ENCODE peak calls at places on chromosomes 3 and 15, in four cellular contexts. T is HepG2, X is H1, Z is endothelial cell of umbilical vein. H is an unnamed sample.

GRCh38 chr3:55481067-55481917 is 5.8 kb downstream of the WNT5A start:
- DNase-seq in X (no peak), T (no peak), Z (no peak), H (no peak)

GRCh38 chr3:156429125-156429524 is 125.8 kb downstream of the SSR3 start:
- DNase-seq in T (no peak), Z (no peak), X (no peak), H (no peak)

GRCh38 chr15:40567111-40567510 is 2.0 kb upstream of the RPUSD2 start:
- DNase-seq in Z (peak; percentile 13), X (no peak), T (peak; percentile 58), H (peak; percentile 24)

GRCh38 chr3:18194431-18194830 is 230.7 kb downstream of the SATB1 start:
- DNase-seq in Z (no peak), T (no peak), X (no peak), H (no peak)

GRCh38 chr3:33749546-33750215 is 31.6 kb upstream of the CLASP2 start:
- DNase-seq in X (no peak), T (no peak), Z (no peak), H (no peak)

GRCh38 chr3:175914785-175915184 is 1055.7 kb downstream of the NAALADL2 start:
- DNase-seq in X (no peak), T (no peak), Z (no peak), H (no peak)

GRCh38 chr3:125958511-125959316 is 10.3 kb upstream of the ROPN1B start:
- DNase-seq in Z (no peak), X (no peak), T (no peak), H (no peak)

GRCh38 chr15:43518073-43518761 is 809 bp downstream of the MAP1A start:
- DNase-seq in Z (peak; percentile 42), X (no peak), T (no peak), H (peak; percentile 80)

GRCh38 chr3:136960838-136961836 is 3.4 kb downstream of the IL20RB start:
- DNase-seq in T (no peak), X (no peak), Z (no peak), H (no peak)

GRCh38 chr15:29822685-29823459 is 604 bp upstream of the TJP1 start:
- DNase-seq in Z (peak; percentile 87), X (no peak), T (peak; percentile 66), H (no peak)

GRCh38 chr3:63135362-63135761 is 142.7 kb upstream of the SYNPR start:
- DNase-seq in T (no peak), Z (no peak), X (no peak), H (no peak)

GRCh38 chr15:45326280-45326679 is 52.1 kb downstream of the GATM start:
- DNase-seq in X (no peak), Z (no peak), T (no peak), H (no peak)

GRCh38 chr3:51361746-51362145 is 23.3 kb upstream of the MANF start:
- DNase-seq in T (no peak), X (no peak), Z (no peak), H (no peak)

GRCh38 chr3:51357856-51358255 is 27.2 kb upstream of the MANF start:
- DNase-seq in X (no peak), Z (no peak), T (no peak), H (no peak)

GRCh38 chr3:51358981-51359380 is 26.1 kb upstream of the MANF start:
- DNase-seq in T (no peak), Z (no peak), X (no peak), H (no peak)

GRCh38 chr3:51360806-51361205 is 24.3 kb upstream of the MANF start:
- DNase-seq in X (no peak), Z (no peak), T (no peak), H (no peak)

DNA sequence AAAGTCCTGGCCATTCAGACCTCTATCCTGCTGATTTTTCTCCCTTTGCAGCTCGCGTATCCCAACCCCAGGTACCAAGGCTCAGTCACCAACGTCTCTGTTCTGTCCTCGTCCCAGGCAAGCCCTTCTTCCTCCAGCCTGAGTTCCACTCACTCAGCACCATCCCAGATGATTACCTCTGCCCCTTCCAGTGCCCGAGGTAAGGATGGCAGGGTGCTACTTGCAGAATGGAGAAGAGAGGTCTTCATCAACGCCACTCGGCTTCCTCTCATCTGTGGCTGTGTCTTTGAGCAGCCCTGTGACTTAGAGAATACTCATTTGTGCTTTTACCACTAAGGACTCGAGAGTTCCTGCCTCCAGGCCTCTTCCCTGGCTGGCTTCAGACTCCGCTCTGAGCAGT is 22.6 kb upstream of the MANF start:
- DNase-seq in X (no peak), T (no peak), Z (no peak), H (no peak)
- TF ChIP-seq JUN in X (no peak), T (no peak), Z (no peak), H (no peak)

GRCh38 chr3:12471228-12471627 is 13.1 kb upstream of the TSEN2 start:
- DNase-seq in T (peak; percentile 36), Z (no peak), X (no peak), H (no peak)

GRCh38 chr3:12470680-12471079 is 13.6 kb upstream of the TSEN2 start:
- DNase-seq in X (no peak), Z (no peak), T (no peak), H (no peak)

GRCh38 chr3:12472000-12472399 is 12.3 kb upstream of the TSEN2 start:
- DNase-seq in Z (no peak), T (no peak), X (no peak), H (no peak)

GRCh38 chr3:12472796-12473195 is 11.5 kb upstream of the TSEN2 start:
- DNase-seq in T (no peak), Z (no peak), X (no peak), H (no peak)

GRCh38 chr3:12473503-12473902 is 10.8 kb upstream of the TSEN2 start:
- DNase-seq in T (no peak), Z (no peak), X (no peak), H (no peak)
- H2AFZ ChIP-seq in T (no peak overlapping the region), Z (no peak overlapping the region), X (no peak overlapping the region), H (no peak overlapping the region)

DNA sequence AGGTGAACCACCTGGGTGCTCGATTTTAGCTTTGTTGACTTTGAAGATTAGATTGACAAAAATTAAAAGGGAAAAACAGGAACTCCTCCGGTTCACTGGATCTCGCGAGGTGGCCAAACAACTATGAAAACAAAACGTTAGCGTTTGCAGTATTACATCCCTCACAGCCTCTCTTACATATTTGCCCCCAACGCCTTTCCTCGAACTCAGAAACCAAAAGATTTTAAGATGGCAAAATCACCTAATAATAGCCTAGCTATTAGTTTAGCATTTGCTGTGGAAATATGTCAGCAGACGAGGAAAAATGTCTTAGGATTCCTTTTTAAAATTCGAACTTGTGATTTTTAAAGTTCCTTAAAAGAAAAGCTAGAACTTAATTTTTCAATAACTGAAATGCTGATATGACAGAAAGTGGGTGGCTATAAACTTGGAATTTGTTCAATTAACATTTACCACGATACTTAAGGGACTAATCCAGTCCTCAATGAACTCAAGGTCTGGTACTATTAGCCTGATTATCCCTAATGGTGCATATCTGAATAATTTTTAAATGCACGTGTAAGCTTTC is 491 bp upstream of the SENP7 start:
- DNase-seq in X (no peak), Z (no peak), T (no peak), H (no peak)
- TF ChIP-seq JUN in X (no peak), Z (no peak), T (no peak), H (no peak)

DNA sequence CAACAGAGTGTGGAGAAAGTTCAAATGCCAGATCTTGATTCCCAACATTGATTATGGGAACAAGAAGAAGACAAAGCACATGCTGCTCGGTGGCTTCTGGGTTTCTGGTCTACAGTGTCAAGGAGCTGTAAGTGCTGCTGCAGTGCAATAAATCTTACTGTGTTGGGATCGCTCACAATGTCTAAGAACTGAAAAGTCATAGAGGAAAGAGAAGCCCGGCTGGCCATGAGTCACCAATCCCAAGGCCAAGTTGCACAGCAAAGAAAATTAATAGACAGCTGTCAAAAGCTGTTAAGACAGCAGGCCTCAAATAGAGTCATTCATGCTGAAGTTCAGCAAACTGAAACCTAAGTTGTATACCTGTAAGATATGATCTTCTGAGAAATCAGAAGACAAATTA is 33.2 kb upstream of the SPPL2A start:
- DNase-seq in Z (peak; percentile 31), T (no peak), X (no peak), H (peak; percentile 31)
- H2AFZ ChIP-seq in Z (no peak overlapping the region), T (no peak overlapping the region), X (no peak overlapping the region), H (no peak overlapping the region)

H was measured in K562.